ENCODE peak calls at places on chromosomes 7 and 10, in ten cellular contexts. C, M, D, E, G, U, O, W, K and Z are unnamed samples.

GRCh38 chr7:77453531-77453930 is 37.4 kb upstream of the GSAP start:
- DNase-seq in C (no peak), M (peak), D (no peak), E (no peak), G (no peak), U (peak), O (no peak), W (no peak), K (no peak), Z (no peak)

GRCh38 chr7:35878356-35878755 is 77.5 kb downstream of the SEPTIN7 start:
- DNase-seq in C (no peak), M (no peak), D (no peak), E (no peak), G (no peak), U (no peak), O (no peak), W (no peak), K (no peak), Z (no peak)

GRCh38 chr10:69847883-69848282 is 46.2 kb downstream of the COL13A1 start:
- DNase-seq in C (no peak), M (no peak), D (no peak), E (no peak), G (no peak), U (no peak), O (no peak), W (no peak), K (no peak), Z (no peak)

GRCh38 chr10:124053971-124054370 is 39.4 kb downstream of the CHST15 start:
- DNase-seq in C (no peak), M (no peak), D (peak), E (no peak), G (no peak), U (peak), O (no peak), W (no peak), K (no peak), Z (no peak)

GRCh38 chr7:20220293-20220755 is 3.1 kb upstream of the MACC1 start:
- DNase-seq in C (no peak), M (no peak), D (no peak), E (no peak), G (no peak), U (no peak), O (no peak), W (no peak), K (no peak), Z (no peak)

GRCh38 chr7:7862393-7862792 is 106.2 kb upstream of the GLCCI1 start:
- DNase-seq in C (no peak), M (no peak), D (no peak), E (no peak), G (no peak), U (peak), O (no peak), W (no peak), K (no peak), Z (no peak)

GRCh38 chr7:44269943-44270493 is 55.4 kb downstream of the CAMK2B start:
- DNase-seq in C (no peak), M (no peak), D (no peak), E (no peak), G (no peak), U (no peak), O (no peak), W (no peak), K (no peak), Z (no peak)

GRCh38 chr7:157438121-157439025 is 101.6 kb downstream of the DNAJB6 start:
- DNase-seq in C (no peak), M (no peak), D (no peak), E (no peak), G (no peak), U (no peak), O (no peak), W (no peak), K (no peak), Z (peak)

GRCh38 chr10:110547139-110547761 is 20.2 kb upstream of the SMC3 start:
- DNase-seq in C (no peak), M (no peak), D (peak), E (no peak), G (no peak), U (peak), O (no peak), W (no peak), K (no peak), Z (no peak)

DNA sequence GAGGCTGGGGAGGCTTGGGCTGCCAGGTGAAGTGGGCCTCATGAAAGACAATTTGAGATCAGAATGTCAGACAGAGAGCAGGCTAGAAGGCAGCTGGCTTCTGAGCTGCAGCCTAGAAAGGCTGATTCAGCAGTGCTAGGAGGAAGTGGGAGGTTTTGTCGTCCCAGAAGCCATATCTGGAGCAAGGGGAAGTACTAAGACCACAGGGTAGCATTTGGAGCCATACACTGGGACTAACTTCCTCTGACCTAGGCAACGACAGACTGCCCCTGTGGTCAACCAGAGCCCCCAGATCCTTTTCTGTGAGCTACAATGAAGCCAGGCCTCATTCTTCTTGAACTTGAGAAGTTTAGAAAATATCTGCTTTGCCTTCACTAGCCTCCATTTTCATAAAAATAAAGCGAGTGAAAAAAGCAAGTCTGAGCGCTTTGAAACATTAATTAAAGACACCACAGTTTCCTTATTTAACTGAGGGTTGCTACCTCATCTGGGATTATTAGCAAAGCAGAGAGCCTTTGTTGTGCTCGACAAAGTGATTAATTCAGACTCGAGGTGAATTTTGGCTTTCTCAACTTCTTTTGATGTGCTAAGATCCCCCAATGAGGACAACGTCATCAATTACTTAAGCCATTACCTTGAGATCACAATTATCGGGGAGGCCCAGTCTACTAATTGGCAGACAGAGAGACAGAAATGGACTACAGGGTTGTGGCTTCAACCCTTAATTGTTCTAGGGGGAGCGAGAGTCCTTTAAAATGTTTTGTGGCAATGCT is 26.6 kb downstream of the TBXAS1 start:
- DNase-seq in C (no peak), M (no peak), D (no peak), E (no peak), G (no peak), U (no peak), O (no peak), W (peak), K (no peak), Z (peak)
- H3K4me3 ChIP-seq in C (no peak), M (no peak), D (no peak), E (no peak), G (no peak), U (no peak), O (no peak), W (no peak), K (no peak), Z (no peak)

DNA sequence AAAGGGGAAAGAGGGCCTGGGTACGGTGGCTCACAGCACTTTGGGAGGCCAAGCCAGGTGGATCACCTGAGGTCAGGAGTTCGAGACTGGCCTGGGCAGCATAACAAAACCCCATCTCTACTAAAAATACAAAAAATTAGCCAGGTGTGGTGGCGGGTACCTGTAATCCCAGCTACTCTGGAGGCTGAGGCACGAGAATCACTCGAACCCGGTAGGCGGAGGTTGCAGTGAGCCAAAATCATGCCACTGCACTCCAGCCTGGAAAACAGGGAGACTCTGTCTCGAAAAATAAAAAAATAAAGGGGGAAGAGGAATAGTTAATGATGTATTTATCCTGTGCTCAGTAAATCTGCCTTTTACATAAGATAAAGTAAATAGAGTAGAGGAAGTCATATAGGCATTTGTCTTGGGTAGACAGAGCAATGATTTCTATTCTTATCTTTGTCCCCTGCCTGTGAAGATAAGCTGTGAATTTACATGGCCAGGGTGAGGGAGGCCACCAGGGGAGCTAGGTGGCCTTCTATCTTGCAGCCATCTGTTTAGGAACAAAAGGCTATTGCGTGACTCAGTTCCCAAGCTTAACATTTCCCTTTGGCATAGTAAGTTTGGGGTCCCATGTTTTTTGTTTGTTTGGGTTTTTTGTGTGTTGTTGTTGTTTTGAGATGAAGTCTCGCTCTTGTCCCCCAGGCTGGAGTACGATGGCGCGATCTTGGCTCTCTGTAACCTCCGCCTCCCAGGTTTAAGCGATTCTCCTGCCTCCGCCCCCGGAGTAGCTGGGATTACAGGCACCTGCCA is 73.2 kb upstream of the GTF2I start:
- DNase-seq in C (no peak), M (no peak), D (no peak), E (no peak), G (no peak), U (no peak), O (no peak), W (peak), K (no peak), Z (no peak)
- TF ChIP-seq CTCF in C (no peak), M (no peak), D (peak), E (no peak), G (no peak), U (no peak), O (no peak), W (no peak), K (no peak), Z (no peak)

DNA sequence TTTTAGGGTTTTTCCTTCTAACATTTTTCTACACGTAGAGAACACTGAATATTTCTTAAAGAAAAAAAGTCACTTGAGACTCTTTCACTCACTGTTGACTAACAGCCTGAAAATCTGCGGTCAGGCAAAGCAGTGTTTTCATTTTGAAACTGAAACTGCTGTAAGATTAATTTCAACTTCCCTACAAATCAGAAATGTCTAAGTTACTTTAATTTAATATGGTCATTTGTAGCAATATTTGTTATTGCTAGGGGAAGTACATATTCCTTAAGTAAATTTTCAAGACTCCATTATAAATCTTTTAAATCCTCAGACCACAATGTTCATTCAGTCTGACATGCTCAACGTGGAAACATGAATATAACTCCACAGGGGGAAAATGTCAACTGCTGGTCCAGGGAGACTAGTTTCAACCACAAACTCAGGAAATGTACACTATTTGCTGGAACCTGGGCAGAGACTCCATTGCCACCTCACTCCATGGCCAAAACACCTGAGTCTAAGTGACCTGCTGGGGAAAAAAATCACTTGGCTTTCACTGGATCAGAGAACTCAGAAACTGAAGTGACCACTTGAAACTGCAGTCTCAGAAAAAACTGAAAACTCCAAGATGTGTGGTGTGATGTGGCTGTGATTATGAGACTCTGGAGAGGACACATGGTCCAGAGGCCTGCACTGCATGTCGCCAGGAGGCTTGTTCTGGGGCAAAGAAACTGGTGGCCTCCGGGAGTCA is 161.2 kb downstream of the TAX1BP1 start:
- DNase-seq in C (no peak), M (no peak), D (no peak), E (no peak), G (no peak), U (peak), O (no peak), W (peak), K (no peak), Z (peak)
- H3K4me3 ChIP-seq in C (no peak), M (no peak), D (no peak), E (no peak), G (no peak), U (peak), O (no peak), W (no peak), K (peak), Z (no peak)

GRCh38 chr7:91034459-91035368 is 229.5 kb upstream of the FZD1 start:
- DNase-seq in C (peak), M (peak), D (peak), E (no peak), G (peak), U (peak), O (peak), W (peak), K (peak), Z (peak)
- TF ChIP-seq CTCF in C (peak), M (peak), D (peak), E (peak), G (peak), U (peak), O (peak), W (peak), K (peak), Z (no peak)

DNA sequence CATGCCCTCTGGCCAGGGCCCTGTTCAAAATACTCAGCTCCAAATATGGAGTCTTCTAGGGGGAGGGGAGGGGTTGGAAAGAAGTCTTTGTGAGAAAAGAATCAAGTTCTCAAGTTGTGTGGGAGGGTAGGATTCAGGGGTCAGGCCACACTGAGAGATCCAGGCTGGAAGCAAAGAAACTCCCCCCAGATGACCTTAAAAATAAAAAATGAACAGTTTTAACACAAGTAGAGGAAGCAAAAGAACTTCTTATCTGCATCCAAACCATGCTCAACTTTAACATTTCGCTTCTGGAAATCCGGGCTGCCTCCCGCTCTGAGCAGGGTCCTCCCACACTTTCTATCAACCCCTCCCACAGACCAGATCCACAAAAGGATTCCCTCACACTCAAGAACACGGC is 44.1 kb downstream of the CYTH3 start:
- DNase-seq in C (no peak), M (no peak), D (no peak), E (no peak), G (no peak), U (no peak), O (no peak), W (no peak), K (no peak), Z (no peak)
- H3K4me3 ChIP-seq in C (no peak), M (no peak), D (no peak), E (no peak), G (peak), U (no peak), O (no peak), W (no peak), K (peak), Z (no peak)